ENCODE peak calls at places on chromosome 21, in nine cellular contexts. U, G, D, J, O, T, V, B and S are unnamed samples.

GRCh38 chr21:38351176-38351959 is 94.6 kb downstream of the KCNJ15 start:
- DNase-seq in O (no peak), U (no peak), T (no peak), D (peak), G (no peak), B (no peak), J (no peak), V (no peak), S (no peak)

GRCh38 chr21:30072496-30072895 is 94.1 kb downstream of the CLDN17 start:
- DNase-seq in J (peak), D (peak), V (peak), G (no peak), U (peak), T (peak), O (no peak), B (no peak), S (peak)

GRCh38 chr21:46180079-46180722 is 4.1 kb downstream of the SPATC1L start:
- DNase-seq in D (no peak), T (no peak), B (no peak), V (no peak), U (no peak), O (no peak), J (no peak), G (no peak), S (no peak)

GRCh38 chr21:35528109-35529042 is 479.3 kb upstream of the RUNX1 start:
- DNase-seq in O (peak), V (no peak), T (no peak), B (no peak), D (no peak), G (no peak), U (no peak), J (no peak), S (no peak)

GRCh38 chr21:26715878-26716506 is 129.2 kb downstream of the ADAMTS1 start:
- DNase-seq in G (peak), D (peak), T (peak), J (peak), O (peak), U (peak), B (no peak), V (peak), S (peak)

GRCh38 chr21:35079181-35079580 is 30.1 kb upstream of the RUNX1 start:
- DNase-seq in D (no peak), O (no peak), V (no peak), T (no peak), U (no peak), J (no peak), G (no peak), B (no peak), S (no peak)

GRCh38 chr21:40041446-40041845 is 174.2 kb downstream of the PCP4 start:
- DNase-seq in U (no peak), B (no peak), D (no peak), V (no peak), O (no peak), T (no peak), G (no peak), J (peak), S (no peak)

GRCh38 chr21:14866859-14867560 is 197.8 kb downstream of the NRIP1 start:
- DNase-seq in G (no peak), V (no peak), T (no peak), O (no peak), D (no peak), B (no peak), U (no peak), J (no peak), S (no peak)

GRCh38 chr21:31612889-31613785 is 46.4 kb upstream of the SOD1 start:
- DNase-seq in U (peak), J (no peak), D (peak), B (no peak), O (no peak), T (no peak), G (no peak), V (no peak), S (peak)

GRCh38 chr21:25496825-25497482 is 110.3 kb downstream of the MRPL39 start:
- DNase-seq in D (peak), U (no peak), J (no peak), G (no peak), B (no peak), V (no peak), T (no peak), O (no peak), S (no peak)

GRCh38 chr21:36891692-36892091 is 74.8 kb downstream of the HLCS start:
- DNase-seq in D (no peak), B (no peak), T (no peak), U (no peak), G (no peak), V (no peak), O (no peak), J (no peak), S (no peak)

GRCh38 chr21:31446206-31446900 is 102.3 kb upstream of the TIAM1 start:
- DNase-seq in B (no peak), G (no peak), V (no peak), J (peak), U (no peak), D (no peak), O (no peak), T (no peak), S (no peak)

GRCh38 chr21:30257773-30258172 is 25.0 kb downstream of the KRTAP24-1 start:
- DNase-seq in B (no peak), U (peak), J (no peak), D (peak), O (peak), G (peak), V (peak), T (peak), S (peak)

GRCh38 chr21:34018910-34019309 is 54.5 kb upstream of the MRPS6 start:
- DNase-seq in U (no peak), D (no peak), T (no peak), B (no peak), O (peak), G (no peak), V (no peak), J (peak), S (no peak)

GRCh38 chr21:16330340-16331319 is 600.8 kb downstream of the USP25 start:
- DNase-seq in T (peak), U (peak), V (peak), D (peak), B (peak), J (peak), G (peak), O (peak), S (peak)

GRCh38 chr21:22585558-22585957 is 1587.3 kb downstream of the NCAM2 start:
- DNase-seq in U (no peak), T (no peak), D (no peak), V (no peak), J (no peak), G (no peak), B (no peak), O (peak), S (no peak)

GRCh38 chr21:18832950-18833349 is 429.4 kb upstream of the TMPRSS15 start:
- DNase-seq in O (no peak), D (no peak), B (no peak), V (peak), T (no peak), G (no peak), J (no peak), U (no peak), S (peak)

GRCh38 chr21:34536820-34537219 is 24.8 kb upstream of the KCNE1 start:
- DNase-seq in V (peak), G (no peak), J (no peak), O (no peak), U (no peak), T (no peak), D (peak), B (no peak), S (no peak)

GRCh38 chr21:35664683-35665082 is 395.6 kb downstream of the SETD4 start:
- DNase-seq in J (no peak), T (no peak), G (no peak), B (peak), U (no peak), O (no peak), D (peak), V (no peak), S (peak)

GRCh38 chr21:46084709-46085108 is 13.2 kb upstream of the COL6A2 start:
- DNase-seq in G (no peak), V (no peak), B (no peak), O (no peak), T (no peak), D (no peak), J (no peak), U (no peak), S (peak)

GRCh38 chr21:25385912-25386474 is 221.3 kb downstream of the MRPL39 start:
- DNase-seq in D (peak), T (peak), G (peak), J (peak), O (peak), B (peak), V (peak), U (peak), S (peak)

GRCh38 chr21:39882186-39882882 is 15.1 kb downstream of the PCP4 start:
- DNase-seq in V (no peak), G (no peak), B (no peak), J (peak), U (no peak), O (no peak), T (no peak), D (no peak), S (no peak)

GRCh38 chr21:21439761-21440160 is 441.6 kb downstream of the NCAM2 start:
- DNase-seq in O (no peak), V (no peak), G (no peak), D (no peak), U (no peak), T (no peak), B (no peak), J (no peak), S (peak)

GRCh38 chr21:44989943-44990780 is 50.3 kb downstream of the SLX9 start:
- DNase-seq in V (no peak), T (no peak), U (no peak), D (no peak), B (no peak), G (peak), J (no peak), O (no peak), S (no peak)
- TF ChIP-seq EZH2phosphoT487 in V (no peak), T (no peak), U (no peak), D (no peak), B (no peak), G (no peak), J (no peak), O (no peak), S (no peak)

DNA sequence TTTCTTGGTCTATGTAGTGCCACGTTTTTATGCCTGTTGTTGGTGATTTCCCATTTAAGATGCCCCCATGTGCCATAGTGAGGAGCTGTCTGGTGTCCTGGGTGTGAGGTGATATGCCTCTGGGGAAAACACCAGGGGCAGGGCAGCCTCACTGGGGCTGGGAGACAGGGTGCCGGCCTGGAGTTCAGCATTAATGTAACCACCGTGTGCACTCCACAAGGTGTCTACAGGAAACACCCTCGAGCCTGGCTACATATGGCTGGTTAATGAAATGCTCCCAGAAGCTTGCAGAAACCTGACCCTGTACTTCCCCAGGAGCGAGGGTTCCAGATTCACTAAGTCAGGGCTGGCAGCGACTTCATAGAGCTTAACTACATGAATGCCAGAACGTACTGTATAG is 10.6 kb downstream of the TFF2 start:
- DNase-seq in B (no peak), V (no peak), T (no peak), J (no peak), O (no peak), U (no peak), G (no peak), D (no peak), S (no peak)
- TF ChIP-seq EZH2phosphoT487 in B (no peak), V (no peak), T (no peak), J (no peak), O (no peak), U (no peak), G (no peak), D (no peak), S (no peak)

DNA sequence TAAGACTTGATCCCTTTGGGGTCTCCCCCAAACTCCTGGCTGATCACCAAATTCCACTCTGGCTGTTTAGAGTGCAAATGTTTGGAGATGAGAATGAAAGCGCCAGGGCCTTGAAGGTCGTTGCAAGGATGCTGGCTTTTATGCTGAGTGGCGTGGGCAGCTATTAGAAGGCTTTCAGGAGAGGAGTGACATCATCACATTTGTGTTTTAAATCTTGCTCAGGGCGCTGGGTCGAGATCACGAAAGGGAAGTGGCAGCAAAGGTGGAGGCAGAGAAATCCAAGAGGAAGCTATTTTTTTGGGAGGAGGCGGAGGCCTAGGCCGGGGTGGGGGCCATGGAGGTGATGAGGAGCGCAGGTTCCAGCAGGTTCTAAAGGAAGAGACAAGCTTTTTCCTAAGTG is 49.3 kb downstream of the PDE9A start:
- DNase-seq in B (no peak), O (no peak), D (no peak), V (no peak), G (no peak), U (no peak), T (no peak), J (no peak), S (no peak)
- TF ChIP-seq EZH2phosphoT487 in B (no peak), O (no peak), D (no peak), V (no peak), G (no peak), U (no peak), T (no peak), J (no peak), S (no peak)

DNA sequence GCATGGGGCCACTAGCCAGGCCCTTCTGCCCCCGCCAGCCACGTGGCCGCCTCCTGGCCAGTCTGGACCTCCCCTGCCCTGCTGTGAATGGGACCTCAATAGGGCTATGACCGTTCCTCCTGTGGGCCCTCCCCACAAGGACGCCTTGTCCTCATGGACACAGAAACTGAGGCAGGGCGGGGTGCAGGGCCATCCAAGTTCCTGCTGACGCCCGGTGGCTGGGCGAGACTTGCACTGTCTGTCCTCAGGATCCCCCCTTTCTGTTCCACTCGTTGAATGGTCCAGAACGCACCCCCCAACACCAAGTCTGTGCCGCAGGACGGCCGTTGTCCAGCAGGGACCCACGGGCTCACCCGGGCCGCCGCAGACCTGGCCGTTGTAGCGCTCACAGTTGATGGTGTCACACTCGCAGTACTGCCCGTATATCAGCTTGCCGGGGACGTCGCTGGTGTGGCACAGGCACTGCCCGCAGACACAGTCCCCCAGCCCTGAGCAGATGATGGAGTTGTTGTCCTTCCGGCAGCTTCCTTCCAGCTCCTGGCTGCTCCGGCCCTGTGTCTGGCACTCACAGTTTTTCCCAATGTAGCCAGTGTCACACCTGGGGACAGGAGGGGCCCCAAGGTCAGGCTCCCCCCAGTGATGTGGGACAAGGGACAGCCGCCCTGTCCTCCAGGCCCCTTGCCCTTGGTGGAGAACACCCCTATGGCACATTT is 16.3 kb upstream of the PTTG1IP start:
- DNase-seq in O (no peak), J (no peak), D (no peak), V (no peak), U (no peak), T (no peak), G (no peak), B (no peak), S (no peak)
- TF ChIP-seq EZH2phosphoT487 in O (no peak), J (no peak), D (no peak), V (no peak), U (no peak), T (no peak), G (no peak), B (no peak), S (no peak)

GRCh38 chr21:17512245-17513213 is at the start of gene CXADR:
- DNase-seq in O (peak), J (peak), G (peak), V (peak), D (peak), U (peak), B (peak), T (peak), S (peak)
- TF ChIP-seq EZH2phosphoT487 in O (no peak), J (no peak), G (no peak), V (no peak), D (no peak), U (no peak), B (no peak), T (no peak), S (no peak)